ENCODE peak calls at places on chromosomes 4 and X, in six cellular contexts. One of them, this sample, is unnamed.

GRCh38 chrX:9471571-9471985 is 6.7 kb downstream of the TBL1X start:
- DNase-seq in SK-N-SH: no peak
- DNase-seq in H1: no peak
- DNase-seq in GM12878: no peak
- DNase-seq in K562: no peak
- DNase-seq in HepG2: peak
- DNase-seq in this sample: no peak

GRCh38 chrX:110001702-110002299 is 1.1 kb upstream of the TMEM164 start:
- DNase-seq in H1: no peak
- DNase-seq in K562: peak
- DNase-seq in GM12878: no peak
- DNase-seq in SK-N-SH: no peak
- DNase-seq in HepG2: no peak
- DNase-seq in this sample: no peak

GRCh38 chr4:5780831-5781480 is 70.0 kb downstream of the EVC start:
- DNase-seq in H1: peak
- DNase-seq in SK-N-SH: no peak
- DNase-seq in K562: no peak
- DNase-seq in GM12878: no peak
- DNase-seq in HepG2: no peak
- DNase-seq in this sample: no peak

GRCh38 chr4:3124070-3124767 is 49.7 kb downstream of the HTT start:
- DNase-seq in SK-N-SH: no peak
- DNase-seq in H1: no peak
- DNase-seq in K562: no peak
- DNase-seq in GM12878: no peak
- DNase-seq in HepG2: no peak
- DNase-seq in this sample: no peak

GRCh38 chr4:29046716-29047115 is 1673.5 kb upstream of the PCDH7 start:
- DNase-seq in H1: no peak
- DNase-seq in SK-N-SH: no peak
- DNase-seq in HepG2: no peak
- DNase-seq in GM12878: no peak
- DNase-seq in K562: no peak
- DNase-seq in this sample: no peak

GRCh38 chrX:19563327-19563726 is 48.0 kb upstream of the MAP3K15 start:
- DNase-seq in K562: no peak
- DNase-seq in HepG2: no peak
- DNase-seq in SK-N-SH: no peak
- DNase-seq in H1: no peak
- DNase-seq in GM12878: peak
- DNase-seq in this sample: no peak

GRCh38 chrX:63746715-63747114 is 38.3 kb downstream of the ARHGEF9 start:
- DNase-seq in HepG2: no peak
- DNase-seq in H1: no peak
- DNase-seq in K562: no peak
- DNase-seq in GM12878: no peak
- DNase-seq in SK-N-SH: no peak
- DNase-seq in this sample: no peak

GRCh38 chrX:649166-649565 is 18.6 kb downstream of the SHOX start:
- DNase-seq in GM12878: no peak
- DNase-seq in K562: no peak
- DNase-seq in H1: peak
- DNase-seq in HepG2: no peak
- DNase-seq in SK-N-SH: no peak
- DNase-seq in this sample: no peak

GRCh38 chrX:48688531-48689142 is 5.0 kb downstream of the WAS start:
- DNase-seq in HepG2: no peak
- DNase-seq in SK-N-SH: no peak
- DNase-seq in K562: no peak
- DNase-seq in GM12878: no peak
- DNase-seq in H1: no peak
- DNase-seq in this sample: no peak

GRCh38 chrX:113400193-113400704 is 559.6 kb upstream of the AMOT start:
- DNase-seq in K562: no peak
- DNase-seq in H1: no peak
- DNase-seq in GM12878: no peak
- DNase-seq in HepG2: peak
- DNase-seq in SK-N-SH: no peak
- DNase-seq in this sample: no peak

GRCh38 chr4:71296945-71297344 is 41.9 kb upstream of the SLC4A4 start:
- DNase-seq in GM12878: no peak
- DNase-seq in SK-N-SH: no peak
- DNase-seq in K562: no peak
- DNase-seq in H1: no peak
- DNase-seq in HepG2: no peak
- DNase-seq in this sample: no peak

GRCh38 chrX:40291553-40291952 is 193.8 kb upstream of the BCOR start:
- DNase-seq in K562: no peak
- DNase-seq in HepG2: no peak
- DNase-seq in H1: no peak
- DNase-seq in GM12878: no peak
- DNase-seq in SK-N-SH: no peak
- DNase-seq in this sample: no peak

GRCh38 chr4:123304151-123305021 is 92.2 kb upstream of the SPRY1 start:
- DNase-seq in H1: peak
- DNase-seq in HepG2: no peak
- DNase-seq in SK-N-SH: no peak
- DNase-seq in GM12878: no peak
- DNase-seq in K562: no peak
- DNase-seq in this sample: no peak

GRCh38 chrX:27838176-27838575 is 30.4 kb downstream of the MAGEB10 start:
- DNase-seq in GM12878: no peak
- DNase-seq in H1: no peak
- DNase-seq in HepG2: no peak
- DNase-seq in SK-N-SH: no peak
- DNase-seq in K562: no peak
- DNase-seq in this sample: no peak

GRCh38 chrX:41734530-41734929 is 10.5 kb downstream of the GPR82 start:
- DNase-seq in K562: peak
- DNase-seq in SK-N-SH: peak
- DNase-seq in HepG2: peak
- DNase-seq in H1: no peak
- DNase-seq in GM12878: no peak
- DNase-seq in this sample: no peak

GRCh38 chrX:120801426-120801825 is 74.2 kb downstream of the CT47B1 start:
- DNase-seq in GM12878: no peak
- DNase-seq in K562: peak
- DNase-seq in H1: no peak
- DNase-seq in SK-N-SH: no peak
- DNase-seq in HepG2: no peak
- DNase-seq in this sample: no peak

GRCh38 chrX:78522601-78523000 is 136.5 kb downstream of the RTL3 start:
- DNase-seq in HepG2: no peak
- DNase-seq in H1: no peak
- DNase-seq in SK-N-SH: no peak
- DNase-seq in GM12878: no peak
- DNase-seq in K562: no peak
- DNase-seq in this sample: no peak

GRCh38 chrX:40005290-40006011 is 92.3 kb downstream of the BCOR start:
- DNase-seq in SK-N-SH: no peak
- DNase-seq in K562: no peak
- DNase-seq in HepG2: no peak
- DNase-seq in H1: peak
- DNase-seq in GM12878: no peak
- DNase-seq in this sample: no peak

GRCh38 chrX:131789664-131790063 is 233.4 kb upstream of the STK26 start:
- DNase-seq in SK-N-SH: no peak
- DNase-seq in H1: no peak
- DNase-seq in GM12878: no peak
- DNase-seq in HepG2: no peak
- DNase-seq in K562: no peak
- DNase-seq in this sample: no peak

GRCh38 chr4:55673424-55673823 is 37.3 kb upstream of the NMU start:
- DNase-seq in GM12878: no peak
- DNase-seq in H1: no peak
- DNase-seq in SK-N-SH: no peak
- DNase-seq in K562: no peak
- DNase-seq in HepG2: no peak
- DNase-seq in this sample: peak

GRCh38 chr4:159764343-159764952 is 661.6 kb downstream of the RAPGEF2 start:
- DNase-seq in SK-N-SH: peak
- DNase-seq in GM12878: no peak
- DNase-seq in K562: peak
- DNase-seq in H1: peak
- DNase-seq in HepG2: peak
- DNase-seq in this sample: peak

GRCh38 chrX:69932323-69932722 is 117.4 kb downstream of the AWAT2 start:
- DNase-seq in HepG2: no peak
- DNase-seq in K562: no peak
- DNase-seq in SK-N-SH: no peak
- DNase-seq in H1: no peak
- DNase-seq in GM12878: no peak
- DNase-seq in this sample: no peak

GRCh38 chr4:178812866-178813265 is 1370.6 kb upstream of the AGA start:
- DNase-seq in H1: no peak
- DNase-seq in K562: no peak
- DNase-seq in SK-N-SH: no peak
- DNase-seq in GM12878: no peak
- DNase-seq in HepG2: no peak
- DNase-seq in this sample: no peak

GRCh38 chrX:73930300-73930699 is 367.3 kb downstream of the CHIC1 start:
- DNase-seq in GM12878: no peak
- DNase-seq in HepG2: no peak
- DNase-seq in SK-N-SH: no peak
- DNase-seq in K562: no peak
- DNase-seq in H1: no peak
- DNase-seq in this sample: no peak

GRCh38 chr4:104491396-104491821 is 3.3 kb downstream of the CXXC4 start:
- DNase-seq in H1: peak
- DNase-seq in SK-N-SH: peak
- DNase-seq in HepG2: no peak
- DNase-seq in GM12878: no peak
- DNase-seq in K562: peak
- DNase-seq in this sample: peak

GRCh38 chrX:41922694-41923171 is 621 bp downstream of the CASK start:
- DNase-seq in SK-N-SH: peak
- DNase-seq in HepG2: no peak
- DNase-seq in H1: peak
- DNase-seq in K562: peak
- DNase-seq in GM12878: no peak
- DNase-seq in this sample: no peak

GRCh38 chr4:168723020-168723419 is 226.2 kb downstream of the PALLD start:
- DNase-seq in GM12878: no peak
- DNase-seq in HepG2: no peak
- DNase-seq in K562: no peak
- DNase-seq in SK-N-SH: no peak
- DNase-seq in H1: no peak
- DNase-seq in this sample: no peak

GRCh38 chr4:141022221-141022760 is 111.0 kb downstream of the RNF150 start:
- DNase-seq in HepG2: no peak
- DNase-seq in SK-N-SH: no peak
- DNase-seq in GM12878: no peak
- DNase-seq in K562: no peak
- DNase-seq in H1: no peak
- DNase-seq in this sample: no peak

GRCh38 chr4:141028024-141028529 is 105.2 kb downstream of the RNF150 start:
- DNase-seq in K562: no peak
- DNase-seq in H1: no peak
- DNase-seq in HepG2: no peak
- DNase-seq in SK-N-SH: peak
- DNase-seq in GM12878: no peak
- DNase-seq in this sample: no peak

GRCh38 chr4:141021397-141022194 is 111.7 kb downstream of the RNF150 start:
- DNase-seq in HepG2: no peak
- DNase-seq in K562: no peak
- DNase-seq in GM12878: no peak
- DNase-seq in H1: no peak
- DNase-seq in SK-N-SH: no peak
- DNase-seq in this sample: no peak

GRCh38 chr4:141023051-141023450 is 110.2 kb downstream of the RNF150 start:
- DNase-seq in HepG2: no peak
- DNase-seq in GM12878: no peak
- DNase-seq in H1: no peak
- DNase-seq in K562: no peak
- DNase-seq in SK-N-SH: no peak
- DNase-seq in this sample: no peak

GRCh38 chr4:141027421-141027820 is 105.8 kb downstream of the RNF150 start:
- DNase-seq in SK-N-SH: no peak
- DNase-seq in HepG2: no peak
- DNase-seq in H1: no peak
- DNase-seq in K562: no peak
- DNase-seq in GM12878: no peak
- DNase-seq in this sample: no peak
- TF ChIP-seq POLR2AphosphoS5 in SK-N-SH: no peak
- TF ChIP-seq POLR2AphosphoS5 in HepG2: no peak
- TF ChIP-seq POLR2AphosphoS5 in H1: no peak
- TF ChIP-seq POLR2AphosphoS5 in K562: no peak
- TF ChIP-seq POLR2AphosphoS5 in GM12878: no peak
- TF ChIP-seq POLR2AphosphoS5 in this sample: no peak

DNA sequence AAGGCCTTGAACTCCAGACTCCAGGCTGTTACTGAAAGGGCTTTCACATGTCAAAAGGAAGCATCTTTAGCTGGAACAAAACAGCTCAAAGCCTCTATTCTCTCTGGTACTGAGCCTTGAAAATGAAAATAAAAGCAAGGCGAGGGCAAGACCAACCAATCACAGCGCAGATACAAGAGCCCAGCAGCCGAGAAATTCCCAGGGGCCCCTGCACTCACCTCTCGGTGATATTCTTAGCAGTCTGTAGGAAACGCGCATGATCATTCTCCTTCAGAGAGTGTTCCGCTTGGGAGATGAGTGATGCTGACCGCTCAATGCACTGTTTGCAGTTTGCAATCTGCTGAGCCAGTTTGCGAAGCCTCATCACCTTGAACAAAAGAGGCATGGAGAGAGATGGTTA is 138.1 kb downstream of the MID1 start:
- DNase-seq in SK-N-SH: no peak
- DNase-seq in H1: no peak
- DNase-seq in K562: no peak
- DNase-seq in GM12878: no peak
- DNase-seq in HepG2: no peak
- DNase-seq in this sample: no peak
- TF ChIP-seq GABPA in SK-N-SH: no peak
- TF ChIP-seq GABPA in H1: no peak
- TF ChIP-seq GABPA in K562: no peak
- TF ChIP-seq GABPA in GM12878: no peak
- TF ChIP-seq GABPA in HepG2: no peak
- TF ChIP-seq GABPA in this sample: no peak

GRCh38 chr4:10942166-10942565 is 257.6 kb upstream of the CLNK start:
- DNase-seq in GM12878: no peak
- DNase-seq in K562: no peak
- DNase-seq in H1: no peak
- DNase-seq in HepG2: no peak
- DNase-seq in SK-N-SH: no peak
- DNase-seq in this sample: no peak
- TF ChIP-seq POLR2AphosphoS5 in GM12878: no peak
- TF ChIP-seq POLR2AphosphoS5 in K562: no peak
- TF ChIP-seq POLR2AphosphoS5 in H1: no peak
- TF ChIP-seq POLR2AphosphoS5 in HepG2: no peak
- TF ChIP-seq POLR2AphosphoS5 in SK-N-SH: no peak
- TF ChIP-seq POLR2AphosphoS5 in this sample: no peak

DNA sequence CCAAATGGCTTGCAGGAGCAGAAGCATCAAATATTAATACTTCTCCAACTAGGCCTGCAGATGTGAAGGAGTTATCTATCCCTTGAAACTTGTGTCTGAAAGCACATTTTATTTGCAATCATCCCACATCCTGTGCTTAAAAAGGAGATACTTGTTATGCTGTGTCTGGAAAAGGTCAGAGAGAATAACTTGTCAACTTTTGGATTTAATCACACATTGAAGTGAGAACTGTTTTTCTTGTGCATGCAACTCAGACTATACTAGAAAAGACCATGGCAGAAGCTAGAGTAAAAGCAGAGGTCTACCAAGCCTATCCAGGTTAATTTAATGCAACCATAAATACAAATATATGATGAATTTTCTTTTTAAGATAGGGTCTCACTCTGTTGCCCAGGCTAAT is 100.3 kb downstream of the IRF2 start:
- DNase-seq in H1: no peak
- DNase-seq in HepG2: no peak
- DNase-seq in K562: no peak
- DNase-seq in GM12878: no peak
- DNase-seq in SK-N-SH: no peak
- DNase-seq in this sample: no peak
- TF ChIP-seq GABPA in H1: no peak
- TF ChIP-seq GABPA in HepG2: no peak
- TF ChIP-seq GABPA in K562: no peak
- TF ChIP-seq GABPA in GM12878: no peak
- TF ChIP-seq GABPA in SK-N-SH: no peak
- TF ChIP-seq GABPA in this sample: no peak

This sample was measured in HL-60.